ENCODE peak calls at places on chromosomes 5 and 9, in five cellular contexts. D, F, X, Z and H are unnamed samples.

GRCh38 chr5:43121565-43122484 is 1.1 kb downstream of the ZNF131 start:
- DNase-seq in F (peak), Z (peak), X (no peak), D (peak), H (peak)

GRCh38 chr5:81212211-81212687 is 20.9 kb upstream of the CKMT2 start:
- DNase-seq in X (no peak), D (no peak), F (no peak), Z (no peak), H (no peak)

GRCh38 chr5:56126487-56127179 is 106.5 kb downstream of the ANKRD55 start:
- DNase-seq in X (no peak), F (no peak), Z (no peak), D (no peak), H (no peak)

GRCh38 chr9:136044971-136045594 is 50.0 kb downstream of the NACC2 start:
- DNase-seq in D (no peak), Z (no peak), X (no peak), F (no peak), H (no peak)

GRCh38 chr9:87816041-87816440 is 66.6 kb upstream of the SPATA31E1 start:
- DNase-seq in X (no peak), Z (no peak), D (peak), F (no peak), H (no peak)

GRCh38 chr5:13251623-13252367 is 692.7 kb downstream of the DNAH5 start:
- DNase-seq in D (no peak), F (no peak), Z (no peak), X (peak), H (peak)

GRCh38 chr9:95710449-95710848 is 165.0 kb upstream of the ERCC6L2 start:
- DNase-seq in F (no peak), D (no peak), Z (no peak), X (no peak), H (no peak)

GRCh38 chr9:105172393-105172792 is 72.1 kb upstream of the SLC44A1 start:
- DNase-seq in Z (no peak), D (no peak), F (no peak), X (no peak), H (no peak)

GRCh38 chr5:61055434-61056006 is 106.7 kb downstream of the SMIM15 start:
- DNase-seq in D (peak), F (peak), Z (no peak), X (no peak), H (peak)

GRCh38 chr5:122093861-122094650 is 16.0 kb upstream of the LOX start:
- DNase-seq in X (no peak), Z (no peak), F (no peak), D (no peak), H (no peak)

DNA sequence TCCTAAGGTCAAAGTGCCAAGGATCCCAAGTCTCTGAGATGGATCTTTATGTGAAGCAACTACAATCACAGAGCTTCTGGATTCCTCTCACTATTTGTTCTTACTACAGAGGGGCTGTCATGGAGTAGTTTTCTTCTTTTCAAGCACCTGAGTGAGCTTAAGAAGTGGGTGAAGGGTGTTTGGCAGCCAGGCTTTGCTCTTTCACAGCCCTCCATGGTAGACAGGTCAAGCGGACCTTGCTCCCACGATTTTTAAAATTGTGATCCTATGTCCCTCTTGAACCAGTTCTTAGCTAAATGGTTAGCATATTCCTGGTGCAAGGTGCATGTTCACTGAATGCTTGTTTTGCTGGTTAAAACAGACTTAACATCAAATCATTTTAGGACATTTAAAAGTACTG is 332.2 kb downstream of the GADD45G start:
- DNase-seq in Z (no peak), X (no peak), F (no peak), D (no peak), H (no peak)
- H2BK12ac ChIP-seq in Z (no peak), X (no peak), F (no peak), D (no peak), H (no peak)

DNA sequence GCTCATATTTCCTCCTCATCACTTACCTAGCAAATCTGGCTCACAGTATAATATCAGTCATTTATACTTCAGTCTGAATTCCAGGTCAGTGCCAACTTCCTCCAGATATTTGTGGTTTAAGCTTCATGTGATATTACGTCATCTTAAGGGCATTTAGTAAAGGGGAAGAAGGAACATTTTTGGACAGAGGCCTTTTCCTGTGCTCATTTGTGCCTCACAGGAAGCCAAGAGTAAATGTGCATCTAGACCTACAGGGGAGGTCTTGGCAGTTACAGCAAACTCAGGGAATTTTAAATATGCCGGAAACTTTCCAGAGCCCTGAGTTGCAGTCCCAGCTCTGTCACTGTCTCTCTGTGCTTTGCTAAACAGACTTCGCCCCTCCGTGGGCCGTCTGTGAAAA is 12.3 kb upstream of the KCNIP1 start:
- DNase-seq in F (no peak), X (no peak), D (peak), Z (no peak), H (peak)
- H3K27ac ChIP-seq in F (no peak), X (no peak), D (peak), Z (no peak), H (no peak)

GRCh38 chr5:170219615-170220014 is 13.2 kb upstream of the C5orf58 start:
- DNase-seq in Z (no peak), F (no peak), D (peak), X (no peak), H (no peak)
- H2BK12ac ChIP-seq in Z (no peak), F (no peak), D (no peak), X (no peak), H (no peak)

DNA sequence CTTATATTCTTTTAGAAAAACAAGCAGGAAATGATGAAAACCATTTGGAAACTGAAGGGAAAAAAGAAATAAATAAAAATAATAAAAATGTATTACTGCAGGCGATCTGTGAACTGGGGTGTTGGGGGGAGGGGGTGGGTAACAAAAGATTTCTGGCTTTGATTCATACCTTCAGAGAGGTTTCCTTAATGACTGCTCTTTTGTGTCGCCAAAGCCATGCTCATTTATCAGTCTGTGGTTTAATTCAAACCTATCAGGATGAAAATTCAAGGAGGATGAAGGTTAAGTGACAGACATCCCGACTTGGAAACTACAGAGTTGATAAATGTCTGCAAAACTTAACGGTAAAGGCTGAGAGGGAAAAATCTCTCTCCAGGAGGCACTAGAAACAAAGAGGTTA is 278.1 kb downstream of the PSAT1 start:
- DNase-seq in Z (no peak), X (no peak), F (peak), D (no peak), H (no peak)
- H3K27ac ChIP-seq in Z (no peak), X (no peak), F (peak), D (no peak), H (no peak)

DNA sequence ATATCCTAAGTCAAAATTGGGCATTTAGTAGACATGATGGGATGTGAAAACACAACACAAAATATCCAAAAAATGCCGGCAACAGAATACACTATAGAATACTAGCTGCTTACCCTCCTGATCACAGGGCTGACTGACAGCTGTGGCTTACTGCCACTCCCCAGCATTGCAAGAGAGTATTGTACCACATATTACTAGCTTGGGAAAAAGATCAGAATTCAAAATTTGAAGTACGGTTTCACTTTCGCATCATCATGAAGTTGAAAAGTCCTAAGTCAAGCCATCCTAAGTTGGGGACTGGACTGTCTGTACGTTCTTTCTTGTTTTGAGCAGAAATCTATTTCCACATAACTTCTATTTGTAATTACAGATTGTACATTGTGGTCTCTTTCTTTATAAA is 851.4 kb downstream of the MAT2B start:
- DNase-seq in F (no peak), X (no peak), Z (no peak), D (no peak), H (no peak)
- H2BK12ac ChIP-seq in F (no peak), X (no peak), Z (no peak), D (no peak), H (no peak)